ENCODE peak calls at places on chromosomes 11 and 22, in four cellular contexts. One of them, this sample, is unnamed.

GRCh38 chr11:76248210-76248609 is 41.9 kb upstream of the WNT11 start:
- DNase-seq in mammary epithelial cell: no peak
- DNase-seq in suprapubic skin: no peak
- DNase-seq in tibial artery: no peak
- DNase-seq in this sample: no peak

GRCh38 chr11:73797457-73797856 is 9.8 kb downstream of the MRPL48 start:
- DNase-seq in suprapubic skin: no peak
- DNase-seq in tibial artery: no peak
- DNase-seq in mammary epithelial cell: no peak
- DNase-seq in this sample: no peak

GRCh38 chr11:129314381-129314780 is 61.3 kb upstream of the BARX2 start:
- DNase-seq in suprapubic skin: no peak
- DNase-seq in tibial artery: no peak
- DNase-seq in mammary epithelial cell: no peak
- DNase-seq in this sample: no peak

GRCh38 chr11:27218498-27219038 is 144.4 kb downstream of the CCDC34 start:
- DNase-seq in tibial artery: no peak
- DNase-seq in mammary epithelial cell: no peak
- DNase-seq in suprapubic skin: no peak
- DNase-seq in this sample: no peak

GRCh38 chr11:113593698-113594308 is 112.3 kb downstream of the TMPRSS5 start:
- DNase-seq in tibial artery: no peak
- DNase-seq in suprapubic skin: no peak
- DNase-seq in mammary epithelial cell: no peak
- DNase-seq in this sample: no peak

GRCh38 chr11:126378763-126379162 is 23.3 kb downstream of the ST3GAL4 start:
- DNase-seq in tibial artery: no peak
- DNase-seq in mammary epithelial cell: no peak
- DNase-seq in suprapubic skin: no peak
- DNase-seq in this sample: no peak

GRCh38 chr11:111944139-111944538 is 7.0 kb downstream of the DIXDC1 start:
- DNase-seq in mammary epithelial cell: peak; percentile 58
- DNase-seq in tibial artery: no peak
- DNase-seq in suprapubic skin: no peak
- DNase-seq in this sample: no peak

GRCh38 chr22:43333156-43333555 is 10.0 kb downstream of the SCUBE1 start:
- DNase-seq in suprapubic skin: no peak
- DNase-seq in tibial artery: no peak
- DNase-seq in mammary epithelial cell: no peak
- DNase-seq in this sample: no peak

DNA sequence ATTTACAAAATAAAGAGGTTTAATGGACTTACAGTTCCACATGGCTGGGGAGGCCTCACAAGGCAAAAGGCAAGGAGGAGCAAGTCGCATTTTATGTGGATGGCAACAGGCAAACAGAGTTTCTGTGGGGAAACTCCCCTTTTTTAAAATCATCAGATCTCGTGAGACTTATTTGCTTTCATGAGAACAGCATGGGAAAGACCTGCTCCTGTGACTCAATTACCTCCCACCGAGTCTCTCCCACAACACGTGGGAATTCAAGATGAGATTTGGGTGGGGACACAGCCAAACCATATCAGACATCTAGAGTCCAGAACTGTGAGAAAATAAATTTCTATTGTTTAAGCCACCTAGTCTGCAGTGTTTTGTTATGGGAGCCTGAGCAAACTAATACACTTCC is 80.8 kb downstream of the ME3 start:
- DNase-seq in tibial artery: no peak
- DNase-seq in mammary epithelial cell: no peak
- DNase-seq in suprapubic skin: no peak
- DNase-seq in this sample: no peak
- TF ChIP-seq CTCF in tibial artery: no peak
- TF ChIP-seq CTCF in mammary epithelial cell: no peak
- TF ChIP-seq CTCF in suprapubic skin: no peak
- TF ChIP-seq CTCF in this sample: no peak

GRCh38 chr11:116044520-116044919 is 540.3 kb upstream of the CADM1 start:
- DNase-seq in mammary epithelial cell: no peak
- DNase-seq in suprapubic skin: no peak
- DNase-seq in tibial artery: no peak
- DNase-seq in this sample: no peak
- TF ChIP-seq CTCF in mammary epithelial cell: no peak
- TF ChIP-seq CTCF in suprapubic skin: no peak
- TF ChIP-seq CTCF in tibial artery: no peak
- TF ChIP-seq CTCF in this sample: no peak

DNA sequence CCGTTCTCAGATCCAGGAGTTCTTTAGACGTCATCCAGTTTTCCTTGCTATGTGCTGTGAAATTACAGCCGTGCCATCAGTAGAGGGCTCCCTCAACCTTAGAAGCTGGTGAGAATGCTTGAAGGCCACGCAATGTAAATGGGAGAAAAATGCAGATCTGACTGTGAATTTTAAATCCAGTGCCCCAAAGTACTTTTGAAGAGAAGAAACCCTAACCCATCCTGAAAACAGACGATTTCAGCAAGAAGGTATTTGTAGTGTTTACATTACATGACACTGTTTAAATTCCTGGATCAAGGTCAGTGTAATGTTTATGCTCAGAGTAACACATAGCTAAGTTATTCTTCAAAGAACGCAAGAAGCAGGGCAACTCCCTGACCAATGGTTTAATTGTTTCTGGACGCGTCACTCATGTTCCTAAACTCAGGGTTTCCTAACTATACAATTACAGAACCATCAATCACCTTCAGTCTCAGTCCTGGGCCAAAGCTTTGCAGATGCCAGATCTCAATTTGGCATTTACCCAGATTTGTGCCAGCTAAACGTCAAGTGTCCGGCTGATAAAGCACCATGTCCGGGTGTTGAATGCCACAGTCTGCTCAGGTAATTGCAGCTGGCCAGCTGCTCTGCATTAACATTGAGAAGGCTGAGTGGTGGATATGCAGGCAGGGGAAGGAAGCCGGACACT is 38.2 kb downstream of the ADAMTS8 start:
- DNase-seq in tibial artery: no peak
- DNase-seq in suprapubic skin: no peak
- DNase-seq in mammary epithelial cell: peak; percentile 48
- DNase-seq in this sample: no peak
- TF ChIP-seq CTCF in tibial artery: peak; percentile 45
- TF ChIP-seq CTCF in suprapubic skin: no peak
- TF ChIP-seq CTCF in mammary epithelial cell: peak; percentile 71
- TF ChIP-seq CTCF in this sample: peak; percentile 43

GRCh38 chr22:44640618-44641155 is 61.3 kb upstream of the PRR5 start:
- DNase-seq in suprapubic skin: no peak
- DNase-seq in mammary epithelial cell: no peak
- DNase-seq in tibial artery: peak; percentile 45
- DNase-seq in this sample: no peak
- TF ChIP-seq CTCF in suprapubic skin: no peak
- TF ChIP-seq CTCF in mammary epithelial cell: no peak
- TF ChIP-seq CTCF in tibial artery: no peak
- TF ChIP-seq CTCF in this sample: no peak

GRCh38 chr11:46348986-46349401 is 1.7 kb downstream of the DGKZ start:
- DNase-seq in mammary epithelial cell: no peak
- DNase-seq in tibial artery: no peak
- DNase-seq in suprapubic skin: no peak
- DNase-seq in this sample: no peak

GRCh38 chr11:46346886-46347636 is at the start of gene DGKZ:
- DNase-seq in suprapubic skin: peak; percentile 89
- DNase-seq in tibial artery: peak; percentile 92
- DNase-seq in mammary epithelial cell: peak; percentile 81
- DNase-seq in this sample: peak; percentile 89

GRCh38 chr11:46345881-46346484 is 1.3 kb upstream of the DGKZ start:
- DNase-seq in mammary epithelial cell: peak; percentile 43
- DNase-seq in suprapubic skin: no peak
- DNase-seq in tibial artery: no peak
- DNase-seq in this sample: no peak

GRCh38 chr11:46348566-46348981 is 1.3 kb downstream of the DGKZ start:
- DNase-seq in suprapubic skin: no peak
- DNase-seq in tibial artery: no peak
- DNase-seq in mammary epithelial cell: no peak
- DNase-seq in this sample: no peak

GRCh38 chr11:46347637-46348311 is 511 bp downstream of the DGKZ start:
- DNase-seq in suprapubic skin: peak; percentile 82
- DNase-seq in tibial artery: peak; percentile 74
- DNase-seq in mammary epithelial cell: no peak
- DNase-seq in this sample: no peak
- TF ChIP-seq CTCF in suprapubic skin: no peak
- TF ChIP-seq CTCF in tibial artery: no peak
- TF ChIP-seq CTCF in mammary epithelial cell: no peak
- TF ChIP-seq CTCF in this sample: no peak

GRCh38 chr11:8318536-8318935 is 54.9 kb upstream of the LMO1 start:
- DNase-seq in suprapubic skin: no peak
- DNase-seq in mammary epithelial cell: no peak
- DNase-seq in tibial artery: peak; percentile 51
- DNase-seq in this sample: no peak
- TF ChIP-seq CTCF in suprapubic skin: no peak
- TF ChIP-seq CTCF in mammary epithelial cell: peak; percentile 37
- TF ChIP-seq CTCF in tibial artery: no peak
- TF ChIP-seq CTCF in this sample: no peak

DNA sequence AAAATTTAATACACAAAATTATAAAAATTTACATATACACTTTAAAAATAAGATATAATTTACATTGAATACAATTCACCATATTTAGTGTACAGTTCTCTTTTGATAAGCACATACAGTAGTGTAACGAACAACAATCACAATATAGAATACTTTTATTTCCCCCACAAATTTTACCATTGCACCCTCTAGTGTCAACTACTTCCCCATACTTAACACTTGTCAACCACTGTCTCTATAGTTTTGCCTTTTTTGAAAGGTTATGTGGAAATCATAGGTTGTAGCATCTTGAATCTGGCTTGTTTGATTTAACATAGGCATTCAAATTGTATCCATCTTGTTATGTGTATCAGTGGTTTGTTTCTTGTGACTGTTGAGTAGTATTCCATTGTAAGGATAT is 21.3 kb upstream of the PANX1 start:
- DNase-seq in mammary epithelial cell: no peak
- DNase-seq in suprapubic skin: no peak
- DNase-seq in tibial artery: no peak
- DNase-seq in this sample: no peak
- TF ChIP-seq CTCF in mammary epithelial cell: peak; percentile 51
- TF ChIP-seq CTCF in suprapubic skin: no peak
- TF ChIP-seq CTCF in tibial artery: no peak
- TF ChIP-seq CTCF in this sample: no peak

GRCh38 chr11:31509017-31509411 is 408 bp downstream of the IMMP1L start:
- DNase-seq in tibial artery: no peak
- DNase-seq in suprapubic skin: no peak
- DNase-seq in mammary epithelial cell: no peak
- DNase-seq in this sample: no peak

GRCh38 chr11:31512117-31512516 is 2.5 kb downstream of the ELP4 start:
- DNase-seq in tibial artery: no peak
- DNase-seq in mammary epithelial cell: no peak
- DNase-seq in suprapubic skin: no peak
- DNase-seq in this sample: no peak

GRCh38 chr11:31509412-31510345 is at the start of the genes ELP4 and IMMP1L:
- DNase-seq in tibial artery: peak; percentile 97
- DNase-seq in mammary epithelial cell: peak; percentile 95
- DNase-seq in suprapubic skin: peak; percentile 99
- DNase-seq in this sample: peak; percentile 96
- TF ChIP-seq CTCF in tibial artery: no peak
- TF ChIP-seq CTCF in mammary epithelial cell: no peak
- TF ChIP-seq CTCF in suprapubic skin: no peak
- TF ChIP-seq CTCF in this sample: peak; percentile 4

DNA sequence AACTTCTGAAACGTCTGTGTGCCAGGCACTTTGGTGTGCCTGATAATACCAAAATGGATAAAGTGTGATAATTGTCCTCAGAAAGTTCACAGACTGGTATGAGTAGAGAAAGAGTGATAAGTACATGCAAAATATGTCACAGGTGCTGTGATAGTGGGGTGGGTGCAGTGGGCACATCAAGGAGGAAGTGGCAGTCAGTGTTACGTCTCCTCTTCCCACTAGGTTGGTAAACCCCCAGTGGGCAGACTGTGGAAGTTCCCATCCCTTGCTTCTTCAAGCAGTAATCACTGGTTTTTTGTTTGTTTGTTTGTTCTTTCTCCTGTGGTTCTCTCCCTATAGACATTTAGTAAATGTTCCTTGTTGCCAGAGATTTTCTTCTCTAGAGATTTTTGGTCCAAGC is 5.4 kb downstream of the RNF121 start:
- DNase-seq in suprapubic skin: no peak
- DNase-seq in tibial artery: no peak
- DNase-seq in mammary epithelial cell: no peak
- DNase-seq in this sample: no peak
- TF ChIP-seq CTCF in suprapubic skin: no peak
- TF ChIP-seq CTCF in tibial artery: no peak
- TF ChIP-seq CTCF in mammary epithelial cell: no peak
- TF ChIP-seq CTCF in this sample: no peak

DNA sequence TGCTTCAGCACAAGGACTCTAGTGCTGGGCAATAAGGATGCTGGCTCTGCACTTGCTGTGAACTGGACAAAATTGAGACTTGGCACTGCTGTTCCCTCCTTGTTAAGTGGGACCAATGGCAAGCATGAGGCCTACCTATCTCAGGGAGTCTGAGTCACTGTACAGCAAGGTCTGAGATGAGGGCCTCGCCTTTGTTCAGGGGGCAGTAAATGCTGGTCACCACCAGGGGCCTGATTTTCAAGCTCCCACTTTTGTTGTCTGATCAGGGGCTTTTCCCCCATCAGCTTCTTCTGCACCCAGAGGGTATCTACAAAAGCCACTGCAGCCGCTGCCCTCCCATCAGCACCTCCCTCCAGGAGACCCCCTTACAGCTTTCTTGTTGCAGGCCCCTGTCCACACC is 22.8 kb downstream of the DHCR7 start:
- DNase-seq in tibial artery: no peak
- DNase-seq in suprapubic skin: no peak
- DNase-seq in mammary epithelial cell: no peak
- DNase-seq in this sample: no peak
- TF ChIP-seq CTCF in tibial artery: no peak
- TF ChIP-seq CTCF in suprapubic skin: no peak
- TF ChIP-seq CTCF in mammary epithelial cell: no peak
- TF ChIP-seq CTCF in this sample: no peak